ENCODE peak calls at places on chromosomes 3 and 15, in seven cellular contexts. E, W, U, H, O, F and X are unnamed samples.
A peak's percentile ranks its signal among the peaks of the same experiment; 100 is the strongest.

GRCh38 chr15:38187646-38188313 is 64.9 kb upstream of the SPRED1 start:
- DNase-seq in E (no peak), W (no peak), U (no peak), H (no peak), O (no peak), F (no peak), X (no peak)

GRCh38 chr15:62958528-62958927 is 84.0 kb upstream of the TPM1 start:
- DNase-seq in E (no peak), W (no peak), U (peak; percentile 2), H (no peak), O (no peak), F (no peak), X (no peak)

GRCh38 chr3:121274411-121274810 is 271.4 kb downstream of the POLQ start:
- DNase-seq in E (no peak), W (no peak), U (no peak), H (no peak), O (no peak), F (no peak), X (no peak)

GRCh38 chr15:35958021-35958420 is 412.1 kb upstream of the DPH6 start:
- DNase-seq in E (peak; percentile 31), W (no peak), U (peak; percentile 10), H (no peak), O (peak; percentile 29), F (no peak), X (no peak)

GRCh38 chr3:159627634-159628033 is 361.0 kb upstream of the IL12A start:
- DNase-seq in E (no peak), W (no peak), U (no peak), H (no peak), O (no peak), F (no peak), X (no peak)

GRCh38 chr3:54353547-54354339 is 231.4 kb downstream of the CACNA2D3 start:
- DNase-seq in E (no peak), W (no peak), U (no peak), H (no peak), O (no peak), F (no peak), X (no peak)

GRCh38 chr15:87722941-87723691 is 533.4 kb downstream of the NTRK3 start:
- DNase-seq in E (peak; percentile 9), W (no peak), U (peak; percentile 63), H (no peak), O (peak; percentile 62), F (no peak), X (no peak)

GRCh38 chr15:66565731-66566130 is at the start of gene LCTL:
- DNase-seq in E (peak; percentile 74), W (no peak), U (no peak), H (no peak), O (no peak), F (no peak), X (no peak)

GRCh38 chr15:63513728-63514127 is 9.3 kb downstream of the USP3 start:
- DNase-seq in E (no peak), W (no peak), U (no peak), H (no peak), O (no peak), F (no peak), X (no peak)

GRCh38 chr15:93617443-93617842 is 528.4 kb upstream of the RGMA start:
- DNase-seq in E (no peak), W (no peak), U (peak; percentile 1), H (no peak), O (no peak), F (no peak), X (no peak)

GRCh38 chr15:90994059-90994416 is 297 bp downstream of the PRC1 start:
- DNase-seq in E (no peak), W (no peak), U (no peak), H (no peak), O (no peak), F (no peak), X (no peak)

GRCh38 chr3:78029775-78030174 is 989.9 kb downstream of the ROBO2 start:
- DNase-seq in E (no peak), W (no peak), U (no peak), H (no peak), O (no peak), F (no peak), X (no peak)

GRCh38 chr3:5301671-5302297 is 114.3 kb downstream of the EDEM1 start:
- DNase-seq in E (no peak), W (no peak), U (no peak), H (no peak), O (no peak), F (no peak), X (no peak)

GRCh38 chr15:66481107-66481856 is 16.3 kb downstream of the SNAPC5 start:
- DNase-seq in E (peak; percentile 57), W (no peak), U (no peak), H (no peak), O (no peak), F (no peak), X (no peak)

GRCh38 chr15:56215769-56216168 is 27.9 kb downstream of the RFX7 start:
- DNase-seq in E (peak; percentile 89), W (no peak), U (no peak), H (no peak), O (peak; percentile 31), F (no peak), X (no peak)

GRCh38 chr3:171445805-171446204 is 14.4 kb downstream of the TNIK start:
- DNase-seq in E (no peak), W (no peak), U (no peak), H (no peak), O (no peak), F (no peak), X (no peak)

GRCh38 chr3:184339016-184339415 is 1.6 kb downstream of the FAM131A start:
- DNase-seq in E (no peak), W (no peak), U (no peak), H (no peak), O (no peak), F (no peak), X (no peak)

GRCh38 chr3:34090876-34091275 is 292.4 kb downstream of the PDCD6IP start:
- DNase-seq in E (no peak), W (no peak), U (no peak), H (no peak), O (no peak), F (no peak), X (no peak)

GRCh38 chr3:64939747-64940450 is 252.1 kb upstream of the ADAMTS9 start:
- DNase-seq in E (no peak), W (no peak), U (no peak), H (no peak), O (no peak), F (no peak), X (no peak)

GRCh38 chr3:141876891-141877561 is 583 bp downstream of the ATP1B3 start:
- DNase-seq in E (peak; percentile 44), W (peak; percentile 50), U (no peak), H (peak; percentile 37), O (no peak), F (peak; percentile 51), X (peak; percentile 58)

GRCh38 chr3:170465935-170466334 is 47.3 kb downstream of the CLDN11 start:
- DNase-seq in E (no peak), W (no peak), U (no peak), H (no peak), O (no peak), F (no peak), X (no peak)

GRCh38 chr3:23992051-23992628 is 47.1 kb downstream of the NR1D2 start:
- DNase-seq in E (peak; percentile 54), W (no peak), U (peak; percentile 47), H (no peak), O (peak; percentile 88), F (no peak), X (no peak)